ENCODE peak calls at places on chromosomes 3 and 15, in seven cellular contexts. X, L, K, P, W, F and R are unnamed samples. For H3K27me3 and H3K4me1, the result is how much of the 10 kb centered on the place peaks cover.

GRCh38 chr3:46538803-46539442 is 27.2 kb downstream of the LRRC2 start:
- DNase-seq in X (peak), L (peak), K (peak), P (peak), W (peak), F (peak), R (no peak)

GRCh38 chr3:126373682-126374601 is 16.7 kb upstream of the KLF15 start:
- DNase-seq in X (no peak), L (peak), K (peak), P (no peak), W (no peak), F (no peak), R (no peak)

GRCh38 chr3:16179771-16180736 is 5.6 kb downstream of the GALNT15 start:
- DNase-seq in X (no peak), L (peak), K (peak), P (no peak), W (no peak), F (no peak), R (no peak)

GRCh38 chr15:67124911-67125588 is 59.6 kb downstream of the SMAD3 start:
- DNase-seq in X (no peak), L (no peak), K (no peak), P (no peak), W (no peak), F (no peak), R (no peak)

GRCh38 chr3:172536993-172537419 is 13.8 kb upstream of the TNFSF10 start:
- DNase-seq in X (no peak), L (no peak), K (no peak), P (peak), W (no peak), F (no peak), R (no peak)

GRCh38 chr3:168275662-168276061 is 179.9 kb upstream of the GOLIM4 start:
- DNase-seq in X (no peak), L (no peak), K (no peak), P (no peak), W (no peak), F (no peak), R (no peak)

GRCh38 chr3:66280304-66280703 is 59.5 kb downstream of the SLC25A26 start:
- DNase-seq in X (no peak), L (no peak), K (no peak), P (no peak), W (no peak), F (no peak), R (no peak)

GRCh38 chr3:59970384-59970783 is 920.6 kb upstream of the CFAP20DC start:
- DNase-seq in X (no peak), L (no peak), K (no peak), P (no peak), W (no peak), F (no peak), R (no peak)

GRCh38 chr3:33042668-33043067 is 54.3 kb downstream of the GLB1 start:
- DNase-seq in X (no peak), L (no peak), K (no peak), P (no peak), W (no peak), F (no peak), R (no peak)

GRCh38 chr3:14403636-14404395 is 1.4 kb downstream of the SLC6A6 start:
- DNase-seq in X (peak), L (peak), K (no peak), P (peak), W (no peak), F (peak), R (peak)

GRCh38 chr3:192042116-192042515 is 581.2 kb downstream of the PYDC2 start:
- DNase-seq in X (no peak), L (no peak), K (no peak), P (no peak), W (no peak), F (no peak), R (no peak)

GRCh38 chr15:84982301-84982920 is 755 bp downstream of the PDE8A start:
- DNase-seq in X (peak), L (peak), K (peak), P (peak), W (peak), F (peak), R (peak)

GRCh38 chr15:71449363-71449762 is 334.1 kb downstream of the THSD4 start:
- DNase-seq in X (no peak), L (no peak), K (no peak), P (no peak), W (no peak), F (no peak), R (no peak)

GRCh38 chr15:65981837-65982696 is 112.8 kb downstream of the RAB11A start:
- DNase-seq in X (no peak), L (no peak), K (no peak), P (no peak), W (peak), F (no peak), R (no peak)

GRCh38 chr15:40470423-40471104 is at the start of gene CHST14:
- DNase-seq in X (peak), L (peak), K (peak), P (peak), W (peak), F (peak), R (peak)

GRCh38 chr3:57794501-57794900 is 38.4 kb downstream of the SLMAP start:
- DNase-seq in X (no peak), L (no peak), K (no peak), P (no peak), W (no peak), F (no peak), R (no peak)

GRCh38 chr3:188695251-188695650 is 476.5 kb upstream of the TPRG1 start:
- DNase-seq in X (no peak), L (no peak), K (no peak), P (peak), W (no peak), F (no peak), R (no peak)

GRCh38 chr15:77482570-77482969 is 61.9 kb downstream of the HMG20A start:
- DNase-seq in X (no peak), L (peak), K (peak), P (peak), W (no peak), F (no peak), R (no peak)

GRCh38 chr3:117734431-117734830 is 1024.9 kb downstream of the TUSC7 start:
- DNase-seq in X (no peak), L (peak), K (peak), P (no peak), W (no peak), F (no peak), R (no peak)

GRCh38 chr15:89654847-89655805 is at the start of gene KIF7:
- DNase-seq in X (no peak), L (peak), K (peak), P (peak), W (no peak), F (no peak), R (peak)

GRCh38 chr15:89652131-89652530 is 3.1 kb downstream of the KIF7 start:
- DNase-seq in X (no peak), L (no peak), K (no peak), P (no peak), W (no peak), F (no peak), R (no peak)

GRCh38 chr15:89652666-89653065 is 2.6 kb downstream of the KIF7 start:
- DNase-seq in X (no peak), L (no peak), K (no peak), P (no peak), W (no peak), F (no peak), R (no peak)

GRCh38 chr15:89654311-89654761 is 931 bp downstream of the KIF7 start:
- DNase-seq in X (no peak), L (peak), K (peak), P (no peak), W (no peak), F (no peak), R (no peak)

DNA sequence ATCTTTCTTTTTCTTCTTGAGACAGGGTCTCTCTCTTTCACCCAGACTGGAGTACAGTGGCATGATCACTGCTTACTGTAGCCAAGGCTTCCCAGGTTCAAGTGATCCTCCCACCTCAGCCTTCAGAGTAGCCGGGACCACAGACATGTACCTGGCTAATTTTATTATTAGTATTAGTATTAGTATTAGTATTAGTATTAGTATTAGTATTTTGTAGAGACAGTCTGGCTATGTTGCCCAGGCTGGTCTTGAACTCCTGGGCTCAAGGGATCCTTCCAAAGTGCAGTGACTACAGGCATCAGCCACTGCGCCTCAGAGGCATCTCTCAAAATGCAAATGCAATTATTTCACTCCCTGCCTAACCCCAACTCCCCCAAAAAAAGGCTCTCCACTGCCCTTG is 1.7 kb downstream of the KIF7 start:
- DNase-seq in X (no peak), L (no peak), K (no peak), P (no peak), W (no peak), F (no peak), R (no peak)
- H3K27me3 ChIP-seq in X (under half), L (under half), K (under half), P (under half), W (under half), F (under half), R (under half)

GRCh38 chr15:74038707-74039655 is 43.4 kb downstream of the GOLGA6A start:
- DNase-seq in X (no peak), L (peak), K (peak), P (no peak), W (no peak), F (no peak), R (no peak)

GRCh38 chr15:74035121-74035829 is 40.8 kb downstream of the PML start:
- DNase-seq in X (no peak), L (no peak), K (no peak), P (no peak), W (no peak), F (no peak), R (no peak)

GRCh38 chr15:74039656-74040010 is 42.7 kb downstream of the GOLGA6A start:
- DNase-seq in X (no peak), L (no peak), K (no peak), P (no peak), W (no peak), F (no peak), R (no peak)

GRCh38 chr15:74036271-74037170 is 42.0 kb downstream of the PML start:
- DNase-seq in X (peak), L (peak), K (peak), P (peak), W (no peak), F (no peak), R (peak)

DNA sequence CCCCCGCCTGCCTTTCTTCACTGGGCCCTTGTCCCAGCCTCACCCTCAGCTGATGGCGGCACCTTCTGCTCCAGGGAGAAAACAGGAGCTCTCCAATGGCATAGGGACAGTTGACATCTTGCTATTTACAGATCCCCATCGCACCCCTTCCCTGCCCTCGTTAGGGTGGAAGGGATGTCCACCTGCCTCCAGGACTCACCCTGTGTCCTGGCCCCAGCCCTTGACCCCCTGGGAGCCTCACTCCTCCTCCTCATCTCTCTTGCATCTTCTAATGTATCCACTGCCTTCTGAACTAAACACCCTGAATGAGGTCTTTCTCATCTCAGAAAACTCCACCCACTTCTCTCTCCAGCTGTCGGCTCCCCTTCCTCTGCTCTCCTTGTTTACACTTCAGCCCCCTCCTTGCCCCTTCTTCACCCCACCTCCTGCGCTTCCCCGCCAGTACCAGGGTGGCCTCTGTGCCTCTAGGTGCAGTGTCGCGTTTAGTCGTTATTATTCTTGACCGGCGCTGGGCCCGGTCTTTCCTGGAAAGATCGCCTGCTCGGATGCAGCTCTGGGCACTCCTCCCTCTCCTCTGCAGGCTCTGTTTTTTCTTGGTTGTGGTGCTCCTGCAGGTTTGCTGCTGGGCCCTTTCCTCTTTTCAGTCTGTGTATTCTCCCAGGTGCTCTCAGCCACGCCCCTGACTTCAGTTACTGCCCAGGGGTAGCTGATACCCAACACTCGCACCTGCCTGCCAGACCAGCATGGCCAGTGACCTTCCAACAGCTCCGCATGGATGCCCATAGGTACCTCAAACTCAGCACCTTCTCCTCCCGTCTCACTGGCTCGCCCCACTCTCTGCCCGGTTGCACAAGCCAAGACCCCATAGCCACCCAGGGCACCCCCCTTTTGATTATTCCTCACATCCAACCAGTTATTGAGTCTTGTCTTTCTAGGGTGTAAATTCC is 42.9 kb downstream of the PML start:
- DNase-seq in X (no peak), L (no peak), K (no peak), P (no peak), W (no peak), F (no peak), R (no peak)
- H3K4me1 ChIP-seq in X (half or more), L (under half), K (under half), P (under half), W (under half), F (under half), R (under half)

GRCh38 chr15:52804526-52805081 is 14.5 kb upstream of the ONECUT1 start:
- DNase-seq in X (no peak), L (peak), K (no peak), P (no peak), W (no peak), F (no peak), R (no peak)
- H3K27me3 ChIP-seq in X (half or more), L (half or more), K (half or more), P (half or more), W (under half), F (half or more), R (half or more)

DNA sequence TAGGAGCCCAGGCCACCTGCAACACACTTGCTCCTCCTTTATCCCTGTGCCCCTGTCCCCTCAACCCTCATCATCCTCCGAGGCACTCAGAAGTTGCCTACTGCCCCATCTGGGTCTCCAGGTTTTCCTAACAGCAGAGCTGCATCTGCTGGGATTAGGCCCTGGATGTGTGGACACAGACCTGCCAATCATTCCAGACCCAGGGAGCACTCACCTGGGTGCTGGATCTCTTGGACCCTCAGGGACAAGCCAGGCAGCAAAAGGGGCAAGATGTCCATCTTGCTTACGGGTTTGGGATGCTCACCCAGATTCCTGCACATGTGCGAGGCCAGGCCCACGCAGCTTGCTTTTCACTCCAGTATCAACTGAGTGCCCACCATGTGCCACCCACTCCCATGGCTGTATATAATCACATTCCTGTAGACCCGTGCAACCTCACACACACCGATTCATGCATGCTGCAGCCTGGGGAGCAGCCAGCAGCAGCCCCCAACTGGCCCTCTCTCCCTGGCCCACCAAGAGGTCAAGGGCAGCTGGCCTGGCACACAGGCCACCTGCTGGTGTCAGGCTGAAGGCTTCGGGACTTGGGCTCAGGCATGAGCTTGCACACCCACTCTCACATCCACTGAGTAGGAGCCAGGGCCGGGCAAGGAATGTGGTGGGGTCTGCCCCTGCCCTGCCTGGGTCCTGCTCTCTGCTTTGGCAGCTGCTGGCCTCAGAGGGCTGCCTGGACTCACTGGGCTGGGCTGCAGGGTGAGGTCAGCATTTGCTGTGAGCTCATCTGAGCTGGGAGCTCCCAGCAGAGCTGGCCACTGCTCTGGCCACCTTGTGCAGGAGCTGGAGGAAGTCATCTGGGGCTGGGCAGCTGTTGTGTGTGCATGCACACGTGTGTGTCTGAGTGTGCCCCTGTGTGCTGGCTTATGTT is 14.9 kb downstream of the PRKCD start:
- DNase-seq in X (no peak), L (peak), K (no peak), P (no peak), W (no peak), F (no peak), R (no peak)
- H3K4me1 ChIP-seq in X (under half), L (under half), K (under half), P (under half), W (under half), F (under half), R (under half)

GRCh38 chr3:19540464-19540863 is 392.2 kb downstream of the KCNH8 start:
- DNase-seq in X (no peak), L (no peak), K (no peak), P (no peak), W (no peak), F (no peak), R (no peak)
- H3K27me3 ChIP-seq in X (under half), L (under half), K (under half), P (under half), W (under half), F (under half), R (under half)

GRCh38 chr3:110813541-110813940 is 258.1 kb upstream of the NECTIN3 start:
- DNase-seq in X (no peak), L (no peak), K (no peak), P (no peak), W (no peak), F (no peak), R (no peak)

GRCh38 chr3:110814170-110815007 is 257.2 kb upstream of the NECTIN3 start:
- DNase-seq in X (no peak), L (peak), K (peak), P (peak), W (no peak), F (no peak), R (no peak)

GRCh38 chr3:110811050-110811449 is 260.6 kb upstream of the NECTIN3 start:
- DNase-seq in X (no peak), L (peak), K (peak), P (no peak), W (no peak), F (no peak), R (no peak)

GRCh38 chr3:110816008-110816407 is 255.6 kb upstream of the NECTIN3 start:
- DNase-seq in X (no peak), L (peak), K (no peak), P (no peak), W (no peak), F (no peak), R (no peak)

DNA sequence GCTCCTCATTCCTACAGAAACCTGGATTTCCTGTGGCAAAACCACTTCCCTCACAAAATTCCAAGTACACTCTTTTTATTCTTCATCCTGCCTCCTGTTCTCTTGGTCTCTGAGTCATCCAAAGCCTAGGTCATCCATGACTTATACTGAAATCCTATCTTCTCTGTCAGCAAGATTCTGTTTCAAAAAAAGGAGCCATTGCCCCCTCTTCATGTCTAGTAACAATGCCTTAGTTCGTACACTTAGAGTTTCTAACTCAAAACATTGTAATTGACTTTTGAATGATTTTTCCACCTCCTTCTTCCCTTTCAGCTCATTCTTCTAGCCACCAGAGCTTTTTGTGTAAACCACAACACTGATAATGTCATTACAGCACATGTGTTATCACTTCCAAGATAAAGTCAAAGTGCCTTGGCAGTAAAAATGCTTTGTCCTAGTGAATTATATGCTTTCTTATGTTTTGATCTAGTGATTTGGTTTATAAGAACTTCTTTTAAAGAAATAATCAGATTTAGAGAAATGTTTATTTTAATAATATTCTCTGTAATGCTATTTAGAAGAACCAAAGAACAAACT is 256.5 kb upstream of the NECTIN3 start:
- DNase-seq in X (no peak), L (peak), K (peak), P (peak), W (no peak), F (no peak), R (no peak)
- H3K4me1 ChIP-seq in X (under half), L (half or more), K (under half), P (under half), W (under half), F (under half), R (under half)

DNA sequence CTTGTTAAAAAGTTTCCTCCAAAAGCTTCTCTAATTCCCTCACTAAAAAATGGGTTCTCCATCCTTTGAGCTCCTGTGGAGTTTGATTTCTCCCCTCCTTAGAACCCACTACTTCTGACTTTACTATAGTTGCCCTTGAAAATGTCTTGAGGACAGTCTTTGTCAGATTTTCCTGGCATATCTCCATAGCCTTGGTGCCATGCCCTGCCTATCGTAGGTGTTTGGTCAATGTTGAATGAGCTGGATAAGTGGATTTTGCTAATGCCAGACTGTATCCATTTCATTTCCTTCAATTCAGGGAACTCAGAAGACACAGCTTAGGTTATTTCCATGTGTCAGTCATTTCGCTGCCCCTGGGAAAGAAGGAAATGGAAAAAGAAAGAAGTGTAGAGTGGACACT is 40.6 kb downstream of the TMEM266 start:
- DNase-seq in X (no peak), L (no peak), K (no peak), P (no peak), W (no peak), F (no peak), R (no peak)
- H3K27me3 ChIP-seq in X (under half), L (under half), K (under half), P (under half), W (under half), F (under half), R (under half)

GRCh38 chr3:13349823-13350222 is 70.3 kb downstream of the NUP210 start:
- DNase-seq in X (no peak), L (no peak), K (no peak), P (no peak), W (no peak), F (no peak), R (no peak)
- H3K4me1 ChIP-seq in X (under half), L (under half), K (under half), P (under half), W (under half), F (under half), R (under half)